ENCODE peak calls at places on chromosomes 2 and 18, in nine cellular contexts. I, O, M, B, E, S, R, F and J are unnamed samples.
A peak's percentile ranks its signal among the peaks of the same experiment; 100 is the strongest.

GRCh38 chr2:219358170-219359075 is 25.9 kb upstream of the RESP18 start:
- DNase-seq in M (no peak), R (no peak), S (no peak), O (no peak), I (no peak), F (no peak), B (peak; percentile 20), E (no peak), J (no peak)

GRCh38 chr18:63553117-63553516 is 10.9 kb downstream of the SERPINB12 start:
- DNase-seq in B (peak; percentile 85), O (peak; percentile 87), F (no peak), I (no peak), S (no peak), R (no peak), M (peak; percentile 17), E (no peak), J (no peak)

GRCh38 chr18:44896817-44897216 is 216.1 kb downstream of the SETBP1 start:
- DNase-seq in I (no peak), E (no peak), M (no peak), S (no peak), O (no peak), B (no peak), F (no peak), R (no peak), J (no peak)

GRCh38 chr2:33022989-33023731 is 76.4 kb downstream of the LTBP1 start:
- DNase-seq in S (no peak), R (no peak), E (no peak), M (peak; percentile 71), F (no peak), B (peak; percentile 62), I (no peak), O (peak; percentile 65), J (no peak)

GRCh38 chr2:106623424-106623823 is 136.3 kb downstream of the CD8B2 start:
- DNase-seq in M (no peak), S (no peak), R (no peak), O (no peak), F (no peak), I (no peak), B (no peak), E (no peak), J (no peak)

GRCh38 chr2:86623549-86624547 is at the start of gene RNF103:
- DNase-seq in O (peak; percentile 90), F (peak; percentile 55), R (peak; percentile 97), B (peak; percentile 98), M (peak; percentile 24), I (peak; percentile 89), S (peak; percentile 98), E (peak; percentile 89), J (peak; percentile 92)

GRCh38 chr2:234533631-234534030 is 36.8 kb upstream of the ARL4C start:
- DNase-seq in O (no peak), S (no peak), R (no peak), I (no peak), B (no peak), M (no peak), F (no peak), E (no peak), J (no peak)

GRCh38 chr18:25725461-25725860 is 365.0 kb downstream of the SS18 start:
- DNase-seq in S (no peak), F (no peak), E (no peak), R (no peak), O (no peak), B (no peak), I (no peak), M (no peak), J (no peak)

GRCh38 chr2:66240284-66240683 is 194.6 kb upstream of the MEIS1 start:
- DNase-seq in M (no peak), R (peak; percentile 27), B (no peak), E (no peak), I (no peak), S (no peak), O (no peak), F (no peak), J (no peak)

GRCh38 chr2:171287606-171288005 is 126.9 kb upstream of the TLK1 start:
- DNase-seq in M (no peak), E (no peak), S (no peak), B (no peak), I (no peak), R (no peak), O (no peak), F (no peak), J (no peak)

GRCh38 chr2:168577885-168578284 is 121.8 kb downstream of the CERS6 start:
- DNase-seq in O (no peak), I (no peak), M (no peak), R (no peak), F (no peak), B (peak; percentile 44), S (no peak), E (no peak), J (no peak)

GRCh38 chr2:231672617-231673347 is 35.5 kb upstream of the PTMA start:
- DNase-seq in I (no peak), E (no peak), O (no peak), F (no peak), R (peak; percentile 61), S (peak; percentile 81), M (no peak), B (peak; percentile 43), J (no peak)

GRCh38 chr2:86035883-86036789 is 69.5 kb downstream of the POLR1A start:
- DNase-seq in F (no peak), I (peak; percentile 68), O (peak; percentile 85), E (peak; percentile 56), M (peak; percentile 74), B (peak; percentile 92), S (peak; percentile 86), R (peak; percentile 78), J (peak; percentile 59)

GRCh38 chr2:26737221-26737620 is 26.9 kb upstream of the SLC35F6 start:
- DNase-seq in R (no peak), I (no peak), S (no peak), M (no peak), B (no peak), F (no peak), O (no peak), E (no peak), J (no peak)

GRCh38 chr18:63322908-63323634 is 3.5 kb upstream of the BCL2 start:
- DNase-seq in R (peak; percentile 59), E (peak; percentile 27), O (peak; percentile 73), M (peak; percentile 60), I (peak; percentile 58), S (no peak), F (peak; percentile 4), B (peak; percentile 75), J (peak; percentile 44)

GRCh38 chr18:73150199-73150598 is 282.4 kb upstream of the NETO1 start:
- DNase-seq in M (no peak), B (no peak), F (no peak), E (no peak), S (no peak), R (no peak), I (no peak), O (no peak), J (no peak)

GRCh38 chr2:205914736-205915510 is 171.1 kb downstream of the INO80D start:
- DNase-seq in F (no peak), M (no peak), B (no peak), R (no peak), O (peak; percentile 54), I (no peak), S (no peak), E (no peak), J (no peak)

GRCh38 chr2:234444888-234445287 is 52.0 kb downstream of the ARL4C start:
- DNase-seq in B (peak; percentile 79), S (no peak), F (no peak), E (peak; percentile 31), M (no peak), I (peak; percentile 36), O (peak; percentile 16), R (no peak), J (peak; percentile 35)

GRCh38 chr2:62071126-62071598 is 124.8 kb upstream of the B3GNT2 start:
- DNase-seq in S (no peak), B (no peak), O (no peak), E (no peak), R (no peak), M (no peak), F (no peak), I (no peak), J (no peak)

GRCh38 chr2:100321181-100321880 is 970 bp downstream of the LONRF2 start:
- DNase-seq in I (no peak), E (no peak), M (no peak), O (peak; percentile 73), S (peak; percentile 72), R (peak; percentile 52), B (peak; percentile 58), F (no peak), J (no peak)

GRCh38 chr2:119598576-119598975 is 54.3 kb downstream of the CFAP221 start:
- DNase-seq in M (no peak), I (no peak), R (no peak), F (no peak), O (peak; percentile 55), S (no peak), E (no peak), B (no peak), J (no peak)

GRCh38 chr18:50330176-50330575 is 42.7 kb upstream of the CXXC1 start:
- DNase-seq in S (no peak), F (no peak), M (no peak), E (no peak), O (no peak), I (no peak), R (no peak), B (no peak), J (no peak)

GRCh38 chr2:8090748-8091700 is 590.8 kb upstream of the ID2 start:
- DNase-seq in M (peak; percentile 70), I (no peak), F (no peak), B (peak; percentile 82), S (peak; percentile 83), O (peak; percentile 95), R (peak; percentile 24), E (no peak), J (no peak)

GRCh38 chr18:5451130-5451529 is 92.7 kb downstream of the EPB41L3 start:
- DNase-seq in R (no peak), I (no peak), B (no peak), O (peak; percentile 77), M (no peak), E (no peak), S (no peak), F (no peak), J (no peak)